ENCODE peak calls at places on chromosomes 1 and 21, in six cellular contexts. A is endothelial cell of umbilical vein, N is testis, T is Peyer's patch, U is heart left ventricle, H is uterus. C is an unnamed sample.

GRCh38 chr1:111827946-111828345 is 72.2 kb downstream of the DDX20 start:
- DNase-seq in A (no peak), N (no peak), T (no peak), U (no peak), H (no peak), C (peak; percentile 30)

GRCh38 chr1:246784621-246785535 is 60.7 kb downstream of the SCCPDH start:
- DNase-seq in A (peak; percentile 77), N (no peak), T (no peak), U (no peak), H (no peak), C (no peak)

GRCh38 chr1:41361495-41362356 is 492 bp downstream of the FOXO6 start:
- DNase-seq in A (peak; percentile 14), N (no peak), T (no peak), U (peak; percentile 22), H (no peak), C (peak; percentile 90)

GRCh38 chr1:209433649-209434031 is 149.9 kb upstream of the CAMK1G start:
- DNase-seq in A (no peak), N (no peak), T (no peak), U (no peak), H (no peak), C (no peak)

GRCh38 chr1:22289251-22289995 is 146.5 kb upstream of the WNT4 start:
- DNase-seq in A (no peak), N (no peak), T (peak; percentile 34), U (no peak), H (no peak), C (no peak)

GRCh38 chr1:909861-910310 is 13.8 kb upstream of the SAMD11 start:
- DNase-seq in A (no peak), N (peak; percentile 8), T (peak; percentile 42), U (no peak), H (no peak), C (peak; percentile 56)

GRCh38 chr1:100927276-100927675 is 31.4 kb downstream of the SLC30A7 start:
- DNase-seq in A (no peak), N (no peak), T (no peak), U (no peak), H (no peak), C (no peak)

GRCh38 chr21:42123509-42123908 is 52.4 kb downstream of the UMODL1 start:
- DNase-seq in A (no peak), N (no peak), T (no peak), U (no peak), H (no peak), C (no peak)

GRCh38 chr1:172484252-172484651 is 40.4 kb upstream of the PIGC start:
- DNase-seq in A (no peak), N (no peak), T (no peak), U (no peak), H (no peak), C (no peak)

GRCh38 chr1:205976708-205977107 is 26.5 kb downstream of the RAB7B start:
- DNase-seq in A (no peak), N (peak; percentile 86), T (no peak), U (peak; percentile 82), H (no peak), C (no peak)

GRCh38 chr1:62084304-62084905 is 110.2 kb upstream of the L1TD1 start:
- DNase-seq in A (no peak), N (peak; percentile 53), T (no peak), U (peak; percentile 29), H (peak; percentile 15), C (no peak)

GRCh38 chr1:3053986-3054385 is 15.0 kb upstream of the PRDM16 start:
- DNase-seq in A (no peak), N (no peak), T (no peak), U (no peak), H (no peak), C (no peak)

GRCh38 chr1:53918343-53918742 is 24.4 kb downstream of the DIO1 start:
- DNase-seq in A (no peak), N (no peak), T (no peak), U (no peak), H (no peak), C (no peak)

GRCh38 chr1:63411081-63411480 is 43.7 kb downstream of the ALG6 start:
- DNase-seq in A (no peak), N (no peak), T (no peak), U (no peak), H (no peak), C (no peak)

GRCh38 chr1:159972443-159973205 is 18.6 kb upstream of the SLAMF9 start:
- DNase-seq in A (no peak), N (no peak), T (no peak), U (no peak), H (no peak), C (no peak)

GRCh38 chr1:6248798-6249731 is 5.1 kb downstream of the HES3 start:
- DNase-seq in A (no peak), N (peak; percentile 43), T (no peak), U (peak; percentile 52), H (no peak), C (no peak)

GRCh38 chr1:118110580-118110979 is 74.4 kb downstream of the SPAG17 start:
- DNase-seq in A (no peak), N (no peak), T (no peak), U (no peak), H (no peak), C (no peak)

GRCh38 chr1:7221823-7222462 is 436.7 kb downstream of the CAMTA1 start:
- DNase-seq in A (no peak), N (no peak), T (no peak), U (no peak), H (no peak), C (peak; percentile 51)

DNA sequence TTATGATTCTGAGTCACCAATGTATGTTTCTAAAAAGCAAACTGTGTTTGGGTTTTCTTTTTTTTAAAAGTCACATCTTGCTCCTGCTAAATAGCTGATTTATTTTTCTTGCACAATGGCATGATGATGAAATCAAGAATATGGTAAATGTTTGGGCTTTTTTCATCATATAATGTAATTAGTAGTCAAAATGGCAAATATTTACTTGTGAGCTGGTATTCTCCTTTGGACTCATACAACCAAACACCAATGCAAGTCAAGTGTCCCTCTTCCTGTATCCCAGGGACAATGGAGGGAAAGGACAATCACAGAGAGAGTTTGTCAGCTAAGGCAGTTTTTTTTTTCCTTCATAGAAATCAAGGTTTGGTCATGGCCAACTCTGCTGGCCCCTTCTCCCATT is 94.6 kb upstream of the RALGPS2 start:
- DNase-seq in A (no peak), N (no peak), T (no peak), U (no peak), H (no peak), C (no peak)
- TF ChIP-seq POLR2A in A (no peak), N (no peak), T (no peak), U (no peak), H (no peak), C (no peak)

DNA sequence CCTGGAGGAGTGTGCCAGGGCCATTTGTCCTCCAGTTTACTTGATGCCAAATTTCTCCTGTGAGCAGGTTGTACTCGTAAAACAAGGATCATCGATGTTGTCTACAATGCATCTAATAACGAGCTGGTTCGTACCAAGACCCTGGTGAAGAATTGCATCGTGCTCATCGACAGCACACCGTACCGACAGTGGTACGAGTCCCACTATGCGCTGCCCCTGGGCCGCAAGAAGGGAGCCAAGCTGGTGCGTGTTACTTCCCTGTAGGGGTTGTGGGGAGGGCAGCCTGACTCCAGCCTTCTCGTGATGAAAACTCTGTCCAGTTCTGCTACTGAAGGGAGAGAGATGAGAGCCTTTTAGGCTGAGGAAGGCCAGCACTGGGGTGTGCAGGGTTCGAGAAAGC is 2.2 kb downstream of the RPS8 start:
- DNase-seq in A (no peak), N (no peak), T (no peak), U (no peak), H (no peak), C (peak; percentile 44)
- H3K4me3 ChIP-seq in A (peak overlapping the region; percentile 93), N (no peak overlapping the region), T (no peak overlapping the region), U (no peak overlapping the region), H (no peak overlapping the region), C (no peak overlapping the region)

GRCh38 chr21:45318556-45319341 is 31.1 kb upstream of the POFUT2 start:
- DNase-seq in A (peak; percentile 93), N (no peak), T (peak; percentile 71), U (peak; percentile 94), H (peak; percentile 84), C (peak; percentile 84)

GRCh38 chr21:45320991-45321656 is 33.4 kb upstream of the POFUT2 start:
- DNase-seq in A (no peak), N (no peak), T (no peak), U (no peak), H (no peak), C (peak; percentile 29)

GRCh38 chr21:45322231-45322959 is 34.7 kb upstream of the POFUT2 start:
- DNase-seq in A (no peak), N (no peak), T (no peak), U (no peak), H (no peak), C (peak; percentile 73)

GRCh38 chr21:45319461-45320211 is 31.9 kb upstream of the POFUT2 start:
- DNase-seq in A (peak; percentile 85), N (no peak), T (no peak), U (peak; percentile 85), H (no peak), C (peak; percentile 70)

DNA sequence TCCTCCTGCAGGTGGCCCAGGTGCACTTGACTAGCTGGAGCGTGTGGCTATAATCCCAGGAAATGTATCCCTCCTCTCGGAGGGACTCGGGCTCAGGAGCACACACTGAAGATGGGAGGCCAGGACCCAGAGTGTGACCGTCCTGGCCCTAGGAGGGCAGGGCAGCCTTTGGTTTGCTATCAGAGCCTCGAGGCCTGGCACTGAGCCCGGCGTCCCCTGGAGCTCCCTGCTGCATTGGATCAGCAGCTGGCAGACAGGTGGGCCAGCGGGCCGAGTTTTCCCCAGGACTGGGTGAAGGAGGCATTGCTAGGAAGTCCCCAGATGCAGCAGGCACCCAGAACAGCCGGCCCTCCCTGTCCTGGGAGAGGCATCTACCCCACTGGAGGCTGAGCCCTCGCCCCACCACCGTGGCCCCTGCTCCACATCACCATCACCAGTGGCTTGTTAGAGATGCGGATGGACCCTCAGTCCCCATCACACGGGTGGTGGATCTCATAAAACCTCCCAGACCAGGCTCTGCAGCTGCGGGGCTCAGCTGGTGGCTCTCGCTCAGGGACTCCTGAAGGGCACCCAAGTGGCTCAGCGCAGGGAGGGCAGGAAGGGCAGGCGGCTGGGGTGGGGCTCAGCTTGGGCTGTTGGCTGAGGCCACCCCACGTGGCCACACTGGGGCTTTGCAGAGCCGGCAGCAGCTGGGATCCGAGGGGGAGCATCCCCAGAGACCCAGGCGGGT is 32.7 kb upstream of the POFUT2 start:
- DNase-seq in A (no peak), N (no peak), T (no peak), U (no peak), H (no peak), C (peak; percentile 85)
- H3K4me1 ChIP-seq in A (peaks cover 39% of the 10 kb centered on the region), N (peaks cover 15% of the 10 kb centered on the region), T (no peaks in the 10 kb centered on the region), U (peaks cover 30% of the 10 kb centered on the region), H (peaks cover 23% of the 10 kb centered on the region), C (peaks cover 15% of the 10 kb centered on the region)

DNA sequence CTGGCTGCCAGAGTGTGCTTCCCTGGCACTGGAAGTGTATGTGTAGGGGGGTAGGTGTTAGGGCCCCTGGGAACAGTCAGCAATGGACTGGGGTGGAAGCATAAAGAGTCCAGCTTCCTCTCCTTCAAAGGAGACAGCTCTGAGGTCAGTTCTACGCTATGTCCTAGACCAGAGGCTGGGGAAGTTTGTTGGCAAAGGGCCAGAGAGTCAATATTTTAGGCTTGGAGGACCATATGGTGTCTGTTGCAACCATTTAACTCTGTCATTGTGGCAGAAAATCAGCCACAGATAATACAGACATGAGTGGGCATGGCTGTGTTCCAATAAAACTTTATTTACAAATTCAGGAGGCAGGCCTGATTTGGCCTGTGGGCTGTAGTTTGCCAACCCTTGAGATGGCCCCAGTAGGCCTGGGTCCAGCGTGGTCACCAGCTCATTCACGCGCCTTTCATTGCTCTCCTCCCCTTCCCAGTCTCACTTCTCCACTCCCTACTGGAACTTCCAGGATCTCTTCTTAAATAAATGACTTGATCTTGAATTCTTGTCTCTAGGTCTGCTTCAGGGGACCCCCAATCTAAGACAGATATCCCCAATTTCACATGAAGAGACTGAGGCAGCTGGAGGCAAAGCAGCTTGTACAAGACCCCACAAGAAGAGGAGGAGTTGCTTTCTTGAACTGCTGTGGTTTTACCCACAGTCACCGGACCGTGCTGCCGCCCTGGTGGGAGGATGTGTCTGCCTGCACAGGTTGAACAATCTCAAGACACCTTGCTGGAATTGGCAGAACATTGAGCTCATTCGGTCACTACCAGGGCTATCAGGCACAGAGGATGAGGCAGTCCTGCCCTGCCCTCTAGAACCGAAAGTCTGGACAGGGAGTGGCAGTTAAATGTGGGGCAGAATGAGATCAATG is 162.4 kb upstream of the POU3F1 start:
- DNase-seq in A (no peak), N (no peak), T (no peak), U (no peak), H (no peak), C (no peak)
- TF ChIP-seq POLR2A in A (no peak), N (no peak), T (no peak), U (no peak), H (no peak), C (no peak)

C was measured in spleen.